ENCODE peak calls at places on chromosomes 12 and 14, in six cellular contexts. I is gastrocnemius medialis; Y is effector memory CD4-positive, alpha-beta T cell; W is transverse colon; J is tibial artery; G is mesendoderm. R is an unnamed sample.

GRCh38 chr14:50106178-50106577 is 10.2 kb downstream of the VCPKMT start:
- DNase-seq in I (no peak), W (no peak), Y (no peak), G (no peak), J (no peak), R (no peak)

GRCh38 chr14:60563113-60563512 is 54.2 kb downstream of the SIX6 start:
- DNase-seq in G (no peak), I (no peak), J (no peak), W (no peak), Y (no peak), R (no peak)

GRCh38 chr12:125742413-125742812 is 677.2 kb downstream of the AACS start:
- DNase-seq in J (no peak), Y (no peak), I (no peak), G (no peak), W (no peak), R (no peak)

GRCh38 chr14:76930549-76930948 is 98.0 kb downstream of the IRF2BPL start:
- DNase-seq in I (no peak), J (no peak), Y (no peak), W (no peak), G (no peak), R (no peak)

GRCh38 chr14:39218171-39218769 is 15.4 kb upstream of the MIA2 start:
- DNase-seq in Y (no peak), W (no peak), I (no peak), J (no peak), G (no peak), R (peak)

GRCh38 chr14:34711169-34711568 is 3.2 kb downstream of the CFL2 start:
- DNase-seq in W (peak), J (no peak), Y (no peak), I (peak), G (no peak), R (no peak)

GRCh38 chr14:76844223-76844622 is 18.0 kb downstream of the LRRC74A start:
- DNase-seq in J (peak), Y (peak), I (peak), G (peak), W (peak), R (no peak)

GRCh38 chr12:6957741-6958608 is 6.8 kb downstream of the PTPN6 start:
- DNase-seq in W (no peak), Y (no peak), J (peak), G (no peak), I (no peak), R (no peak)

GRCh38 chr12:44157359-44157758 is 321.5 kb downstream of the TMEM117 start:
- DNase-seq in J (no peak), I (no peak), Y (no peak), G (no peak), W (no peak), R (no peak)

GRCh38 chr14:105536691-105537579 is 10.6 kb downstream of the TMEM121 start:
- DNase-seq in Y (no peak), W (no peak), J (peak), I (no peak), G (no peak), R (no peak)

GRCh38 chr14:105541218-105541617 is 14.8 kb downstream of the TMEM121 start:
- DNase-seq in I (no peak), Y (no peak), J (no peak), G (no peak), W (no peak), R (no peak)

GRCh38 chr14:105538481-105539049 is 12.2 kb downstream of the TMEM121 start:
- DNase-seq in I (no peak), J (peak), W (no peak), G (no peak), Y (no peak), R (no peak)

GRCh38 chr14:105537580-105538474 is 11.4 kb downstream of the TMEM121 start:
- DNase-seq in I (no peak), Y (peak), G (peak), W (peak), J (peak), R (no peak)

GRCh38 chr14:105540811-105541210 is 14.4 kb downstream of the TMEM121 start:
- DNase-seq in W (no peak), G (no peak), Y (no peak), I (no peak), J (no peak), R (no peak)
- H3K27ac ChIP-seq in W (no peak), G (no peak), Y (no peak), I (no peak), J (no peak), R (no peak)

GRCh38 chr14:73780896-73781295 is 66.7 kb upstream of the PNMA1 start:
- DNase-seq in Y (no peak), W (no peak), I (no peak), G (no peak), J (no peak), R (no peak)

GRCh38 chr14:73778736-73779135 is 64.6 kb upstream of the PNMA1 start:
- DNase-seq in W (no peak), I (no peak), G (no peak), J (no peak), Y (no peak), R (no peak)

GRCh38 chr14:73783107-73783727 is 68.4 kb upstream of the PTGR2 start:
- DNase-seq in I (no peak), J (no peak), Y (no peak), W (no peak), G (no peak), R (no peak)

GRCh38 chr14:73782623-73783022 is 68.4 kb upstream of the PNMA1 start:
- DNase-seq in Y (no peak), G (no peak), W (no peak), I (no peak), J (no peak), R (no peak)

GRCh38 chr14:73780391-73780790 is 66.2 kb upstream of the PNMA1 start:
- DNase-seq in Y (no peak), I (no peak), W (no peak), G (no peak), J (no peak), R (no peak)
- H3K27ac ChIP-seq in Y (no peak), I (peak), W (no peak), G (no peak), J (no peak), R (no peak)

GRCh38 chr14:98909251-98909944 is 362.6 kb downstream of the BCL11B start:
- DNase-seq in W (no peak), G (no peak), Y (no peak), J (no peak), I (no peak), R (peak)

GRCh38 chr14:98904677-98905076 is 367.3 kb downstream of the BCL11B start:
- DNase-seq in G (no peak), J (no peak), W (no peak), Y (no peak), I (no peak), R (no peak)

GRCh38 chr14:98907271-98907670 is 364.7 kb downstream of the BCL11B start:
- DNase-seq in I (no peak), Y (no peak), J (no peak), G (no peak), W (no peak), R (no peak)

GRCh38 chr14:98906123-98906995 is 365.6 kb downstream of the BCL11B start:
- DNase-seq in I (peak), W (peak), J (no peak), G (peak), Y (no peak), R (peak)

GRCh38 chr14:98907981-98908544 is 363.9 kb downstream of the BCL11B start:
- DNase-seq in W (no peak), Y (no peak), J (no peak), G (no peak), I (no peak), R (no peak)
- H3K27ac ChIP-seq in W (no peak), Y (no peak), J (no peak), G (no peak), I (no peak), R (no peak)

DNA sequence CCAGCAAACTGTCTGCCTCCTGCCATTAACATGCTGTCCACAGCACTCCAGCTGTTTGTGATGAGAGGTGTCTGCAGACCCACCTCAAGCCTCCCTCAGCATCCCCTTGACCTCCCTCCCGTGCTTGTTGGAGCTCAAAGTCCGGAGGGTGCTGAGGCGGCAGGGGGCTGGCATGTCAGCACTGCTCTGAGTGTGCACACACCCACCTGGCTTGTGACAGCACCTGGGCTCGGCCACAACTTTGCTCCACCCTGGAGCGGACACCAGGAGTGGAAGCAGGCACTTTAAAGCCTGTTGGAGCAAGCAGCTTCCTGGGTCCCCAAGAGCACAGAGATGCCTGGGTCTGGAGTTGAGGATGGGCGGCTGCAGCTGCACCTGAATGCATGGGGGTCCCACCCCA is 20.9 kb downstream of the SERPINA3 start:
- DNase-seq in W (no peak), G (no peak), Y (no peak), J (no peak), I (no peak), R (no peak)
- H3K27ac ChIP-seq in W (no peak), G (no peak), Y (no peak), J (no peak), I (no peak), R (no peak)

GRCh38 chr12:15216036-15216889 is 5.0 kb downstream of the RERG start:
- DNase-seq in Y (no peak), J (no peak), G (peak), I (no peak), W (no peak), R (no peak)

GRCh38 chr12:15220451-15220850 is 766 bp downstream of the RERG start:
- DNase-seq in W (no peak), I (no peak), G (no peak), Y (no peak), J (no peak), R (no peak)

GRCh38 chr12:15225136-15225535 is 3.9 kb upstream of the RERG start:
- DNase-seq in J (no peak), I (no peak), G (no peak), Y (no peak), W (no peak), R (no peak)

GRCh38 chr12:15227004-15227679 is 5.9 kb upstream of the RERG start:
- DNase-seq in J (no peak), G (peak), Y (no peak), I (peak), W (peak), R (no peak)

DNA sequence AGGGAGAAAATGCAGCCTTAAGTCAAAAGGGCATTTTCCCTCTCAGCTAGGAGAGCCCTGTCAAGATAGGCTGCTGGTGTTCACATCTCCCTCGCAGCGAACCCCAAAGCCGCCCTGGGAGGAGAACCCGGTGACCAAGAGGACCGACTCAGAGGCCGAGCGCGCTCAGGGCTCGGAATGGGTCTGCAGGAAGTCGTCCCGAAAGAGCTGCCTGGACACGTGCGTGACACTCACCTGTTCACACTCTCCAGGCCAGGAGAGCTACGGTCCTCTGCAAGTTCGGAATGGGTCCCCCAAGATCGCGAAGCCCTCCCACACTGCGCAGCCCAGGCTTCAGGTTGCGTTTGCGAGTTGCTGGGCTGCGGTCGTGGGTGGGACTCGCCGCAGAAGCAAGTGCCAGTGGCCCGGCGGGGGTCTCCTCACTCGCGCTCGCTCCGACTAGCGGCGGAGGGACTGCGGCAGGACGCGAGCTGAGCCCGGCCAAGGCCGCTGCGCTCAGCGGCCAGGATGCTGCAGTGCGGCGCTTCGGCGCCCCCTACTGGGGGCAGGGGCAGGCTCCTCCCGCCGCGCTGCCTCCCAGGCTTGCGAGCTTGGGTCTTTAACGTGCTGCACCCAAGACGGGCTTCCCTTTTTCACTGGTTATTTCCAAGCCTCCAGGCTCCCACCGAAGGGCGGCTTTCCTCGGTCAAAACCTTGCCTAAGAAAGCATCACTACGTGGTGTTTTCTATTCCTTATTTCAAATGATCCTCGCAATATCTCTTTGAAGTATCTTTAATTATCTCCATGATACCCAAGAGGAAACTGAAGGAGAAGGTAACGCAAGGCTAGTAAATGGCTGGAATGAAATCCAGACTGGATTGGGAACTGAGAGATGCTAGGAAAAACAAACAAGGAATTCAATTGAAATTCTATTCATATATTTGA is at the start of gene RERG:
- DNase-seq in G (peak), I (peak), J (peak), Y (peak), W (peak), R (no peak)
- H3K27ac ChIP-seq in G (no peak), I (peak), J (peak), Y (no peak), W (peak), R (no peak)